ENCODE peak calls at places on chromosomes 11 and 22, in seven cellular contexts. J is HEK293T; U is NCI-H2029 treated with DMSO at 0.1 percent for 48 hours; M is activated CD4-positive, alpha-beta T cell treated with anti-CD3 and anti-CD28 coated beads for 4 hours; G is sciatic nerve; Y is GM04504; F is stomach. T is an unnamed sample.
A peak's percentile ranks its signal among the peaks of the same experiment; 100 is the strongest.

GRCh38 chr11:116851631-116852030 is 14.2 kb upstream of the APOA1 start:
- DNase-seq in M (peak; percentile 49), F (no peak), U (no peak), Y (no peak), G (no peak), J (no peak), T (no peak)

GRCh38 chr22:30104501-30105156 is 24.4 kb downstream of the HORMAD2 start:
- DNase-seq in J (no peak), Y (no peak), F (no peak), G (no peak), U (no peak), M (no peak), T (no peak)

GRCh38 chr11:77107950-77108349 is 5.3 kb downstream of the OMP start:
- DNase-seq in Y (peak; percentile 86), U (no peak), F (peak; percentile 81), M (no peak), G (peak; percentile 80), J (no peak), T (peak; percentile 65)

GRCh38 chr11:43899094-43899493 is 18.5 kb downstream of the ALKBH3 start:
- DNase-seq in U (no peak), Y (no peak), M (no peak), F (no peak), G (no peak), J (no peak), T (no peak)

GRCh38 chr11:27347361-27347760 is 15.7 kb downstream of the CCDC34 start:
- DNase-seq in J (no peak), F (no peak), U (no peak), M (no peak), Y (no peak), G (no peak), T (no peak)

GRCh38 chr11:113572349-113572748 is 97.2 kb upstream of the DRD2 start:
- DNase-seq in J (no peak), F (no peak), Y (no peak), M (no peak), U (no peak), G (no peak), T (no peak)

GRCh38 chr22:50192825-50193204 is 7.1 kb downstream of the TRABD start:
- DNase-seq in Y (no peak), G (no peak), U (no peak), M (peak; percentile 50), J (no peak), F (peak; percentile 53), T (no peak)

GRCh38 chr22:29480512-29481264 is 670 bp downstream of the NEFH start:
- DNase-seq in Y (no peak), U (no peak), J (no peak), F (no peak), M (no peak), G (no peak), T (no peak)

GRCh38 chr22:22088658-22089458 is 106.3 kb upstream of the TOP3B start:
- DNase-seq in U (no peak), J (no peak), Y (no peak), G (no peak), M (no peak), F (no peak), T (no peak)

GRCh38 chr11:28674432-28675076 is 566.4 kb downstream of the METTL15 start:
- DNase-seq in F (no peak), G (no peak), U (no peak), Y (peak; percentile 92), M (no peak), J (peak; percentile 32), T (peak; percentile 63)

GRCh38 chr11:15114501-15115475 is at the start of gene INSC:
- DNase-seq in Y (no peak), F (no peak), G (peak; percentile 60), J (no peak), M (no peak), U (no peak), T (no peak)

GRCh38 chr11:10938650-10939387 is 81.0 kb upstream of the ZBED5 start:
- DNase-seq in Y (no peak), F (no peak), M (no peak), G (no peak), J (no peak), U (no peak), T (no peak)

GRCh38 chr11:68271023-68271780 is 571 bp downstream of the C11orf24 start:
- DNase-seq in Y (no peak), U (peak; percentile 5), J (peak; percentile 82), G (peak; percentile 69), F (peak; percentile 61), M (peak; percentile 59), T (no peak)

T was measured in AG04449.